ENCODE peak calls at places on chromosome 16, in ten cellular contexts. R is stomach; Q is CD4-positive, alpha-beta memory T cell; E is GM23248; V is small intestine; K is ovary; N is osteoblast; L is spleen; U is hepatocyte; M is fibroblast of lung. W is an unnamed sample. For H3K4me1, the result is how much of the 10 kb centered on the place peaks cover.

GRCh38 chr16:29825145-29826044 is 5.1 kb downstream of the MVP start:
- DNase-seq in R (no peak), Q (peak), E (peak), V (peak), K (peak), N (peak), L (no peak), U (no peak), M (peak), W (peak)

GRCh38 chr16:80569440-80570105 is 28.8 kb downstream of the DYNLRB2 start:
- DNase-seq in R (no peak), Q (peak), E (peak), V (peak), K (no peak), N (peak), L (no peak), U (peak), M (peak), W (peak)

GRCh38 chr16:85142129-85142513 is 29.8 kb upstream of the CIBAR2 start:
- DNase-seq in R (no peak), Q (no peak), E (no peak), V (no peak), K (no peak), N (peak), L (no peak), U (no peak), M (no peak), W (no peak)

GRCh38 chr16:5490499-5490898 is 392.9 kb upstream of the EEF2KMT start:
- DNase-seq in R (no peak), Q (no peak), E (peak), V (peak), K (no peak), N (no peak), L (no peak), U (peak), M (no peak), W (no peak)

GRCh38 chr16:4293822-4294457 is 21.1 kb upstream of the TFAP4 start:
- DNase-seq in R (peak), Q (no peak), E (peak), V (no peak), K (peak), N (peak), L (no peak), U (peak), M (peak), W (no peak)

GRCh38 chr16:75304521-75305363 is 53.3 kb upstream of the BCAR1 start:
- DNase-seq in R (peak), Q (no peak), E (peak), V (peak), K (peak), N (peak), L (peak), U (peak), M (peak), W (no peak)

GRCh38 chr16:82137819-82138177 is 32.2 kb downstream of the MPHOSPH6 start:
- DNase-seq in R (no peak), Q (no peak), E (no peak), V (no peak), K (no peak), N (no peak), L (no peak), U (no peak), M (no peak), W (no peak)

GRCh38 chr16:1678500-1679098 is 520 bp downstream of the JPT2 start:
- DNase-seq in R (peak), Q (peak), E (peak), V (peak), K (peak), N (no peak), L (no peak), U (peak), M (peak), W (peak)

GRCh38 chr16:11583889-11584565 is 2.7 kb downstream of the LITAF start:
- DNase-seq in R (peak), Q (no peak), E (no peak), V (peak), K (no peak), N (no peak), L (peak), U (no peak), M (no peak), W (no peak)

GRCh38 chr16:28494141-28494851 is at the start of gene APOBR:
- DNase-seq in R (peak), Q (peak), E (no peak), V (peak), K (no peak), N (peak), L (peak), U (no peak), M (no peak), W (peak)

GRCh38 chr16:65884018-65884417 is 482.5 kb upstream of the CDH5 start:
- DNase-seq in R (no peak), Q (no peak), E (peak), V (no peak), K (no peak), N (no peak), L (no peak), U (no peak), M (no peak), W (no peak)

GRCh38 chr16:12801511-12802042 is 2.1 kb downstream of the CPPED1 start:
- DNase-seq in R (no peak), Q (no peak), E (peak), V (no peak), K (peak), N (peak), L (no peak), U (no peak), M (peak), W (no peak)

GRCh38 chr16:1941162-1941923 is 1.7 kb downstream of the MSRB1 start:
- DNase-seq in R (no peak), Q (no peak), E (no peak), V (no peak), K (no peak), N (peak), L (no peak), U (no peak), M (peak), W (no peak)

GRCh38 chr16:50196736-50197135 is 43.6 kb downstream of the TENT4B start:
- DNase-seq in R (no peak), Q (peak), E (peak), V (no peak), K (no peak), N (no peak), L (no peak), U (no peak), M (peak), W (no peak)

GRCh38 chr16:84911490-84912216 is 91.9 kb downstream of the CRISPLD2 start:
- DNase-seq in R (no peak), Q (no peak), E (peak), V (no peak), K (no peak), N (no peak), L (peak), U (no peak), M (peak), W (no peak)

GRCh38 chr16:68231384-68232136 is 4.4 kb downstream of the ESRP2 start:
- DNase-seq in R (no peak), Q (no peak), E (no peak), V (no peak), K (no peak), N (peak), L (no peak), U (no peak), M (no peak), W (no peak)

GRCh38 chr16:1262210-1262845 is 6.5 kb downstream of the TPSD1 start:
- DNase-seq in R (no peak), Q (no peak), E (no peak), V (no peak), K (no peak), N (no peak), L (no peak), U (no peak), M (no peak), W (no peak)

GRCh38 chr16:90020260-90020837 is 1.1 kb upstream of the DBNDD1 start:
- DNase-seq in R (no peak), Q (no peak), E (no peak), V (no peak), K (no peak), N (peak), L (no peak), U (no peak), M (no peak), W (no peak)

GRCh38 chr16:2156025-2156848 is 655 bp downstream of the TRAF7 start:
- DNase-seq in R (no peak), Q (no peak), E (peak), V (peak), K (no peak), N (peak), L (peak), U (peak), M (peak), W (no peak)

DNA sequence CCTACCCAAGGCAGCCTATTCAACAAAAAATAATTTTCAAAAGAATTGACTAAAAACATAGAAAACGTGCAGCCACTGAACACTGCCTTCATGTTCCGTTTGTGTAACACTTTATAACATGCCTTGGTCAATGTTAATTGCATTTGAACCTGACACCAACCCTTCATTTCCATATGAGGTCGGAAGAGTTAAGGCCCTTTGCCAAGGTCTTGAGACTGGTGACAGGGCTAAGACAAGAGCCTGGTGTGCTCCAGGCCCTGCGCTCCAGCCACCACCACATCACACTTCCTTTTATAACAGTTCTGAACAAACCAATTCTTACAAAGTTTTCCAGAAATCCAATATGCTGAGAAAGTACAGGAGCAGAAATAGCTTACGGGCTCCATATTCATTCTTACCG is 4.2 kb downstream of the BBS2 start:
- DNase-seq in R (no peak), Q (no peak), E (no peak), V (no peak), K (no peak), N (no peak), L (no peak), U (no peak), M (no peak), W (no peak)
- H3K4me3 ChIP-seq in R (no peak), Q (no peak), E (no peak), V (no peak), K (no peak), N (no peak), L (no peak), U (no peak), M (no peak), W (no peak)

DNA sequence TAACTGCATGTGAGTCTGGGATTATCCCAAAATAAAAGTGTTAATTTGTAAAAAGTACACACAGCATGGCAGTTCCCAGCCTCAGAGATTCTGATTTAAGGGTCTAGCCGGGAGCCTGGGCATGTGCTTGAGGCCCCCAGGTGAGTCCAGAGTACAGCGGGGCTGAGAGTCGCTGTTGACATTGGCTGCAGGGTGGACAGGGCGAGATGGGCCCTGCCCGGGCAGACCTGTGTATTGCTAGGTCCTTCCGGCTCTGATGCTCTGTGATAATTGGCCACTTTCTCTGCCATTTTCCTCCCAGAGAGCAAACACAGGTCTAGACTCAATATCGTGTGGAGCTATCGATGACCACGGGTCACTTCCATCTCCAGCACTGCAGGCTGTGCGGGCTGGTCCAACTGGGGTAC is 73.6 kb downstream of the ABCC6 start:
- DNase-seq in R (no peak), Q (no peak), E (no peak), V (no peak), K (no peak), N (no peak), L (no peak), U (no peak), M (no peak), W (no peak)
- H3K27ac ChIP-seq in R (no peak), Q (no peak), E (no peak), V (no peak), K (peak), N (no peak), L (peak), U (no peak), M (no peak), W (no peak)

GRCh38 chr16:70433456-70434103 is 5.3 kb downstream of the ST3GAL2 start:
- DNase-seq in R (no peak), Q (no peak), E (peak), V (no peak), K (peak), N (peak), L (no peak), U (peak), M (peak), W (no peak)

GRCh38 chr16:70429888-70430666 is 8.8 kb downstream of the ST3GAL2 start:
- DNase-seq in R (no peak), Q (no peak), E (no peak), V (no peak), K (no peak), N (peak), L (no peak), U (no peak), M (no peak), W (no peak)

GRCh38 chr16:70432800-70433455 is 6.0 kb downstream of the ST3GAL2 start:
- DNase-seq in R (no peak), Q (no peak), E (peak), V (no peak), K (no peak), N (peak), L (no peak), U (no peak), M (peak), W (no peak)

GRCh38 chr16:70430667-70431536 is 8.0 kb downstream of the ST3GAL2 start:
- DNase-seq in R (no peak), Q (peak), E (peak), V (peak), K (no peak), N (peak), L (peak), U (peak), M (no peak), W (peak)

DNA sequence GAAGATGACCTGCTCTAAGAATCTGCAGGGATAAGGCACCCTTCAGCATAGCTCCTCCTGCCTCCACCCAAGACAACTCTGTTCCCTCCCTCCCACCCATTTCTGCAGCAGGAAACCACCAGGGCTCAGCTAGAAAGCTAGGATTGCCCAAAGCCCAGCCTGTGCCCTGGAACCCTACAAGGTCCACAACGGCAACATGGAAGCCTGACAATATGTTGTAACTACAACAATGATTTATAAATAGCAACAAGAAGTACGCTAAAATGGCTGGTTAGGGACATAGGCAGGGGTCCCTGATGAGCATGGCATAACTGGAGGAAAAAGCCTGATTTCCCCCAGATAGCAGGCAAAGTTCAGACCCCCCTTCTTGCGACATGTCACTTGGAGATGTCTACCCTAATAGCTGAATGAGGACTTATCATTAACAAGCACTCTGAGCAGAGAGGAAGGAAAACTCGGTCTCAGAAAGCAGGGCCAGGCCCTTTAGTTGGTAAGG is 6.5 kb downstream of the ST3GAL2 start:
- DNase-seq in R (no peak), Q (no peak), E (no peak), V (no peak), K (no peak), N (peak), L (no peak), U (no peak), M (no peak), W (no peak)
- H3K4me1 ChIP-seq in R (half or more), Q (half or more), E (half or more), V (under half), K (under half), N (half or more), L (half or more), U (half or more), M (under half), W (half or more)

GRCh38 chr16:56625943-56626654 is 518 bp downstream of the MT1E start:
- DNase-seq in R (no peak), Q (no peak), E (peak), V (peak), K (peak), N (peak), L (no peak), U (peak), M (peak), W (no peak)
- H3K4me3 ChIP-seq in R (peak), Q (peak), E (peak), V (peak), K (peak), N (peak), L (peak), U (no peak), M (peak), W (peak)

DNA sequence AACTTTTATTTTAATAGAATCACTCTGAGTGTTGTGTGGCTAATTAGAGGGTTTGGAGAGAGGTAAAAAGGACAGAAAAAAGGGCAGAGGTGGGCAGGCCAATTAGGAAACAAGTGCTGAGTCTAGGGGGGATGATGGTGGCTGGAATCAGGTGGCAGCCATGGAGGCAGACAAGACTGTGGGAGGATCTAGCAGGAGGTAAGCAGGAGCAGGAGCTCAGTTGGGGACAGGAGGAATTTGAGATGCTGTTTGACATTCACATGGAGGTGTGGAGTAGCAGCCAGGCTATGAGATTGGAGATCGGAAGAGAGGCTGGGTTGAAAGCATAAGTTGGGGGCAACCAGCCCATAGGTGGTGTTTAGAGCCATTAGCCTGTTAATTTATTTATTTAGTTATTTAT is 3.7 kb upstream of the MT4 start:
- DNase-seq in R (no peak), Q (no peak), E (no peak), V (no peak), K (no peak), N (no peak), L (no peak), U (no peak), M (no peak), W (no peak)
- H3K27ac ChIP-seq in R (no peak), Q (no peak), E (no peak), V (no peak), K (no peak), N (no peak), L (no peak), U (no peak), M (no peak), W (no peak)

GRCh38 chr16:31458835-31459721 is at the start of gene ARMC5:
- DNase-seq in R (peak), Q (peak), E (peak), V (peak), K (peak), N (peak), L (peak), U (peak), M (peak), W (peak)

GRCh38 chr16:31455601-31456314 is 3.5 kb upstream of the ARMC5 start:
- DNase-seq in R (no peak), Q (no peak), E (no peak), V (no peak), K (no peak), N (peak), L (no peak), U (no peak), M (no peak), W (no peak)

GRCh38 chr16:31459722-31460581 is 651 bp downstream of the ARMC5 start:
- DNase-seq in R (peak), Q (peak), E (peak), V (peak), K (peak), N (peak), L (peak), U (peak), M (peak), W (peak)

GRCh38 chr16:31458073-31458834 is 1.0 kb upstream of the ARMC5 start:
- DNase-seq in R (peak), Q (peak), E (peak), V (peak), K (no peak), N (peak), L (peak), U (peak), M (no peak), W (peak)

DNA sequence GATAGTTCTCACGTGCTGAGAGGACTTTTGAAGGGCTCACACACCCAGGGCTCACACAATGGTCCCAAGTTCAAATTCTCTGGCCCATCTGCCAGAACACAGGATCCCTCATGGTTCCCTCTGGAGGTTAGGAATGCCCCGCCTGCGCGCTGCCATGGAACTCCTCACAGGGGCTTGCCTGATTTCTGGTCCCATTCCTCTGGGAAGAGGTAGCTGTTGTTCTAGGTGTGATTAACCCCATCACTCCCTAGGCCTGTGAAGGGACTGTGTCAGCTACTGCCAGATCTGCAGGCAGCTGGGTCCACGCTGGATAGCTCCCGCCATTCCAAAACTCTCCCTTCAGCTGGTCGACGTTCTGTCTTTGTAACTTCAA is 2.3 kb upstream of the ARMC5 start:
- DNase-seq in R (no peak), Q (no peak), E (peak), V (no peak), K (no peak), N (no peak), L (no peak), U (no peak), M (no peak), W (no peak)
- H3K4me1 ChIP-seq in R (half or more), Q (half or more), E (half or more), V (under half), K (under half), N (half or more), L (under half), U (under half), M (under half), W (under half)

DNA sequence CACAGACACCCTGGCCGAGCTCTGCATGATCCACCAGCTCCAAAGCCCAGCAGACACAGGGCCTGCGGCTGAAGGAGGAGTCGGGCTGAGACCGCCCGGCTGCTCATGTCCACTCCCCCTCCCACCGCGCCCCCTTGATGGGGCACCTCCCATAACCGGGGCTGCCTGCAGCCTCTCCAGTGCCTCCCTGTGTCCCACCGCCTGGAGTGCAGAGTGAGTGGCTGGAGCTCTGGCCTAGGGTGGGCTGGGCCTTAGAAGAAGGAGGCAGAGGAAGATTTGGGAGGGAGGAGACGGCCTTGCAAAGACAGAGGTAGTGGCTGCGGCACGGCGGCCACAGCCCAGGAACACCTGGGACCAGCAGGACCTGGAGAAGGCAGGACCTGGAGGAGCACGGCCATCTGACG is 4.0 kb downstream of the CBFA2T3 start:
- DNase-seq in R (no peak), Q (no peak), E (no peak), V (no peak), K (no peak), N (no peak), L (peak), U (peak), M (no peak), W (no peak)
- H3K4me3 ChIP-seq in R (no peak), Q (no peak), E (no peak), V (no peak), K (no peak), N (no peak), L (no peak), U (no peak), M (no peak), W (no peak)

GRCh38 chr16:23334950-23335349 is 32.8 kb downstream of the SCNN1B start:
- DNase-seq in R (no peak), Q (no peak), E (no peak), V (no peak), K (no peak), N (no peak), L (no peak), U (no peak), M (no peak), W (no peak)
- H3K27ac ChIP-seq in R (no peak), Q (no peak), E (no peak), V (peak), K (no peak), N (no peak), L (peak), U (no peak), M (no peak), W (no peak)

W was measured in CD8-positive, alpha-beta T cell.